ENCODE peak calls at places on chromosomes 12 and 14, in six cellular contexts. M, H, J, E, N and K are unnamed samples.

GRCh38 chr12:67758119-67758873 is 109.8 kb downstream of the DYRK2 start:
- DNase-seq in H (no peak), J (no peak), E (peak; percentile 42), M (no peak), N (no peak), K (no peak)

GRCh38 chr14:38047518-38047917 is 160.2 kb upstream of the SSTR1 start:
- DNase-seq in M (no peak), E (no peak), H (no peak), N (no peak), J (no peak), K (no peak)

GRCh38 chr14:59028476-59029202 is 159.8 kb upstream of the DAAM1 start:
- DNase-seq in J (peak; percentile 25), E (peak; percentile 31), H (peak; percentile 68), N (peak; percentile 62), M (peak; percentile 39), K (no peak)

GRCh38 chr12:3164454-3165310 is 87.5 kb downstream of the TSPAN9 start:
- DNase-seq in H (no peak), N (no peak), J (no peak), E (no peak), M (peak; percentile 94), K (peak; percentile 84)

GRCh38 chr12:27048822-27049752 is 26.7 kb downstream of the MED21 start:
- DNase-seq in N (no peak), E (no peak), J (peak; percentile 35), H (no peak), M (no peak), K (no peak)

GRCh38 chr12:96906849-96907664 is at the start of gene NEDD1:
- DNase-seq in M (peak; percentile 79), N (peak; percentile 96), J (peak; percentile 93), E (no peak), H (peak; percentile 45), K (peak; percentile 80)

GRCh38 chr14:101360045-101360931 is 201.0 kb upstream of the DIO3 start:
- DNase-seq in J (peak; percentile 84), M (no peak), E (no peak), N (no peak), H (no peak), K (no peak)

GRCh38 chr14:23056257-23056955 is 914 bp downstream of the CDH24 start:
- DNase-seq in M (peak; percentile 81), N (peak; percentile 84), J (peak; percentile 91), H (peak; percentile 81), E (no peak), K (no peak)

GRCh38 chr12:42094277-42094676 is 50.4 kb downstream of the GXYLT1 start:
- DNase-seq in J (peak; percentile 34), N (no peak), H (peak; percentile 33), M (no peak), E (no peak), K (peak; percentile 20)

GRCh38 chr12:132028111-132028510 is 78.4 kb downstream of the EP400 start:
- DNase-seq in E (no peak), J (no peak), N (no peak), H (no peak), M (no peak), K (no peak)

GRCh38 chr12:119020377-119021360 is 39.3 kb downstream of the SRRM4 start:
- DNase-seq in J (peak; percentile 73), M (peak; percentile 36), H (peak; percentile 36), N (peak; percentile 94), E (no peak), K (peak; percentile 77)

GRCh38 chr12:113384778-113385177 is 18.9 kb downstream of the SDS start:
- DNase-seq in N (no peak), M (no peak), H (no peak), J (no peak), E (no peak), K (no peak)

GRCh38 chr12:84813780-84814663 is 98.6 kb downstream of the SLC6A15 start:
- DNase-seq in H (no peak), E (no peak), N (no peak), J (no peak), M (no peak), K (no peak)

GRCh38 chr12:122835693-122836026 is 403 bp downstream of the HIP1R start:
- DNase-seq in H (no peak), N (peak; percentile 51), M (no peak), E (no peak), J (peak; percentile 74), K (no peak)

GRCh38 chr14:37870170-37870569 is 274.7 kb downstream of the TTC6 start:
- DNase-seq in H (no peak), N (no peak), E (no peak), M (no peak), J (no peak), K (no peak)

GRCh38 chr14:28143340-28143739 is 623.2 kb upstream of the FOXG1 start:
- DNase-seq in H (no peak), J (no peak), E (no peak), N (no peak), M (no peak), K (peak; percentile 1)

GRCh38 chr14:104422301-104423223 is 157.0 kb upstream of the C14orf180 start:
- DNase-seq in M (no peak), J (no peak), N (no peak), H (no peak), E (no peak), K (no peak)

GRCh38 chr12:64187370-64187769 is 34.7 kb downstream of the KICS2 start:
- DNase-seq in M (no peak), N (no peak), J (no peak), E (no peak), H (no peak), K (no peak)

GRCh38 chr12:67676624-67677023 is 28.1 kb downstream of the DYRK2 start:
- DNase-seq in J (no peak), E (no peak), M (no peak), H (no peak), N (no peak), K (no peak)

GRCh38 chr14:54343276-54344121 is 53.3 kb upstream of the CDKN3 start:
- DNase-seq in E (no peak), H (no peak), J (no peak), M (peak; percentile 34), N (no peak), K (no peak)

GRCh38 chr14:100529561-100530031 is 57.6 kb downstream of the BEGAIN start:
- DNase-seq in H (no peak), J (peak; percentile 0), E (no peak), N (no peak), M (no peak), K (no peak)

GRCh38 chr12:72011374-72011773 is 72.7 kb downstream of the TPH2 start:
- DNase-seq in H (no peak), J (no peak), E (no peak), M (no peak), N (no peak), K (no peak)

GRCh38 chr12:47715877-47716548 is 9.3 kb downstream of the ENDOU start:
- DNase-seq in E (no peak), N (peak; percentile 43), H (no peak), J (no peak), M (no peak), K (no peak)

GRCh38 chr12:112153900-112154234 is 28.5 kb downstream of the TRAFD1 start:
- DNase-seq in H (no peak), N (no peak), J (no peak), E (no peak), M (no peak), K (no peak)
- H3K36me3 ChIP-seq in H (peaks cover 34% of the 10 kb centered on the region), N (peaks cover 41% of the 10 kb centered on the region), J (peaks cover 54% of the 10 kb centered on the region), E (peaks cover 7% of the 10 kb centered on the region), M (peaks cover 35% of the 10 kb centered on the region), K (peaks cover 57% of the 10 kb centered on the region)

GRCh38 chr12:115172521-115172920 is 488.5 kb upstream of the TBX3 start:
- DNase-seq in H (no peak), N (no peak), E (no peak), J (no peak), M (no peak), K (no peak)
- TF ChIP-seq YY1 in H (no peak), N (no peak), E (no peak), J (no peak), M (no peak), K (no peak)

GRCh38 chr12:76964784-76965571 is 86.2 kb upstream of the CSRP2 start:
- DNase-seq in M (no peak), E (no peak), N (no peak), J (no peak), H (no peak), K (no peak)

GRCh38 chr12:76967181-76967885 is 88.5 kb upstream of the CSRP2 start:
- DNase-seq in H (no peak), M (no peak), E (no peak), J (no peak), N (no peak), K (no peak)

GRCh38 chr12:76957306-76957705 is 78.5 kb upstream of the CSRP2 start:
- DNase-seq in E (no peak), M (no peak), N (no peak), J (no peak), H (no peak), K (no peak)

DNA sequence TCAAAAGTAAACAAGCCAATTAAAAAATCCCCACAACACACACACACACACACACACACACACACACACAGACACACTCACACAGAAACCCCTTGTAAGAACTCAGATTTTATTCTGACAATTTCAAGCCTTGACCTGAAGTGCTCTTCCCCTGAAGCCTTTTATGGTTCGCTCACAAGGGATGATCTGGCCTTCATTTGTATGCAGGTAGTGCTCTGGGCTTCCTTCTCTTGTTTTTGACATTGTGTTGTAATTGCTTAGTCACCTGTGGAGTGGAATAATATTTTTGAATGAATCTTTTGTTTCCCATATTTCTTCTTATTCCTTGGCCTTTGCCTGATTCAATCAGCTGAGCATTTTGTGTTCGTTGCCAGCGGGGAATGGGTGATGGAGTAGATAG is 83.3 kb upstream of the CSRP2 start:
- DNase-seq in H (no peak), J (no peak), N (no peak), M (no peak), E (no peak), K (no peak)
- TF ChIP-seq ZNF274 in H (no peak), J (no peak), N (no peak), M (no peak), E (no peak), K (no peak)

GRCh38 chr12:68809190-68810026 is 1.4 kb downstream of the MDM2 start:
- DNase-seq in M (no peak), J (no peak), N (no peak), H (no peak), E (no peak), K (no peak)

GRCh38 chr12:68815232-68815927 is 7.4 kb downstream of the MDM2 start:
- DNase-seq in J (no peak), N (no peak), E (no peak), M (no peak), H (no peak), K (no peak)

GRCh38 chr12:68813242-68813593 is 5.2 kb downstream of the MDM2 start:
- DNase-seq in H (no peak), M (no peak), E (no peak), N (no peak), J (no peak), K (no peak)

GRCh38 chr12:68814490-68815231 is 6.7 kb downstream of the MDM2 start:
- DNase-seq in E (no peak), M (no peak), H (no peak), J (no peak), N (no peak), K (no peak)

DNA sequence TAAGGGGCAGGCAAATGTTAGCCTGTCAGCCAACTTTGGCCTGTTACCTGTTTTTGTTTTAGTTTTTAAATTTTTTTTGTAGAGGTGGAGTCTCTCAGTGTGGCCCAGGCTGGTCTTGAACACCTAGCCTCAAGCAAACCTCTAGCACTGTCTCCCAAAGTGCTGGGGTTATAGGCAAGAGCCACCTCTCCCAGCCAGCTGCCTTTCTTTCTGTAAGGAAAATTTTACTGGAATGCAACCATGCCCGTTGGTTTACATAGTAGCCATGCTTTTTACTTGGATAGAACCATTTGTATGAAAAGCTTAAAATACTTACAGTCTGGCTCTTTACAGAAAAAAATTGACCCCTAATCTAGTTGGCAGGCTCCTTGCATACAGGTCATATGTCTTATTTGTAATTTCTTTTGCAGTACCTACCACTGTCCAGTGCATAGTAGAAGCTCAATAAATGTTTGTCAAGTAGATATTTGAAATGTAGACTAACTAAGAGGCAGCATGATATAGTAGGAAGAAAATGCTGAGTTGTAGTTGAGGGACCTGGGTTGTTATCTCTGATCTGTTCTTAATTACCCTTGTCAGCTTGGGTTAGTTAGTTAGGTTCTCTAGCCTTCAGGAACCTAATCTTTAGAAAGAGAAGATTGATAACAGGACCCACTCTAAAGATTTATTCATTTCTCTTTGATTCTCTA is 4.7 kb downstream of the MDM2 start:
- DNase-seq in N (no peak), E (no peak), M (no peak), J (peak; percentile 35), H (no peak), K (no peak)
- H3K36me3 ChIP-seq in N (peaks cover 74% of the 10 kb centered on the region), E (no peaks in the 10 kb centered on the region), M (peaks cover 43% of the 10 kb centered on the region), J (peaks cover 76% of the 10 kb centered on the region), H (peaks cover 42% of the 10 kb centered on the region), K (peaks cover 83% of the 10 kb centered on the region)